ENCODE peak calls at places on chromosomes 4 and X, in seven cellular contexts. One of them, this sample, is unnamed.
A peak's percentile ranks its signal among the peaks of the same experiment; 100 is the strongest.

GRCh38 chr4:171924761-171925376 is 111.7 kb downstream of the GALNTL6 start:
- DNase-seq in foreskin fibroblast: no peak
- DNase-seq in small intestine: no peak
- DNase-seq in adipocyte: no peak
- DNase-seq in IMR-90: no peak
- DNase-seq in uterus: no peak
- DNase-seq in ovary: no peak
- DNase-seq in this sample: no peak

GRCh38 chrX:134542485-134542884 is 82.5 kb downstream of the HPRT1 start:
- DNase-seq in foreskin fibroblast: peak; percentile 67
- DNase-seq in small intestine: no peak
- DNase-seq in adipocyte: peak; percentile 62
- DNase-seq in IMR-90: peak; percentile 70
- DNase-seq in uterus: no peak
- DNase-seq in ovary: peak; percentile 64
- DNase-seq in this sample: no peak

GRCh38 chr4:158793021-158793420 is 24.2 kb downstream of the FNIP2 start:
- DNase-seq in foreskin fibroblast: no peak
- DNase-seq in small intestine: no peak
- DNase-seq in adipocyte: no peak
- DNase-seq in IMR-90: no peak
- DNase-seq in uterus: no peak
- DNase-seq in ovary: no peak
- DNase-seq in this sample: no peak

GRCh38 chr4:2141022-2141761 is 82.1 kb downstream of the NAT8L start:
- DNase-seq in foreskin fibroblast: no peak
- DNase-seq in small intestine: no peak
- DNase-seq in adipocyte: no peak
- DNase-seq in IMR-90: no peak
- DNase-seq in uterus: no peak
- DNase-seq in ovary: no peak
- DNase-seq in this sample: no peak

GRCh38 chrX:82589410-82589809 is 918.7 kb upstream of the POU3F4 start:
- DNase-seq in foreskin fibroblast: no peak
- DNase-seq in small intestine: no peak
- DNase-seq in adipocyte: no peak
- DNase-seq in IMR-90: no peak
- DNase-seq in uterus: no peak
- DNase-seq in ovary: no peak
- DNase-seq in this sample: no peak

GRCh38 chr4:65861993-65862392 is 191.7 kb upstream of the EPHA5 start:
- DNase-seq in foreskin fibroblast: no peak
- DNase-seq in small intestine: no peak
- DNase-seq in adipocyte: no peak
- DNase-seq in IMR-90: no peak
- DNase-seq in uterus: no peak
- DNase-seq in ovary: no peak
- DNase-seq in this sample: no peak

GRCh38 chrX:143536176-143536575 is 18.9 kb upstream of the SPANXN3 start:
- DNase-seq in foreskin fibroblast: no peak
- DNase-seq in small intestine: peak; percentile 0
- DNase-seq in adipocyte: no peak
- DNase-seq in IMR-90: no peak
- DNase-seq in uterus: no peak
- DNase-seq in ovary: no peak
- DNase-seq in this sample: no peak

GRCh38 chr4:4880492-4880891 is 21.0 kb downstream of the MSX1 start:
- DNase-seq in foreskin fibroblast: peak; percentile 42
- DNase-seq in small intestine: no peak
- DNase-seq in adipocyte: peak; percentile 45
- DNase-seq in IMR-90: no peak
- DNase-seq in uterus: no peak
- DNase-seq in ovary: no peak
- DNase-seq in this sample: no peak

GRCh38 chr4:14575919-14576318 is 426.4 kb upstream of the CPEB2 start:
- DNase-seq in foreskin fibroblast: no peak
- DNase-seq in small intestine: no peak
- DNase-seq in adipocyte: no peak
- DNase-seq in IMR-90: no peak
- DNase-seq in uterus: no peak
- DNase-seq in ovary: no peak
- DNase-seq in this sample: no peak

GRCh38 chrX:37350034-37350365 is 836 bp downstream of the PRRG1 start:
- DNase-seq in foreskin fibroblast: peak; percentile 39
- DNase-seq in small intestine: peak; percentile 59
- DNase-seq in adipocyte: peak; percentile 39
- DNase-seq in IMR-90: peak; percentile 31
- DNase-seq in uterus: no peak
- DNase-seq in ovary: no peak
- DNase-seq in this sample: no peak

GRCh38 chr4:4323705-4324534 is 33.9 kb downstream of the ZBTB49 start:
- DNase-seq in foreskin fibroblast: no peak
- DNase-seq in small intestine: no peak
- DNase-seq in adipocyte: no peak
- DNase-seq in IMR-90: peak; percentile 36
- DNase-seq in uterus: no peak
- DNase-seq in ovary: no peak
- DNase-seq in this sample: no peak

GRCh38 chr4:14022428-14022827 is 394.9 kb upstream of the BOD1L1 start:
- DNase-seq in foreskin fibroblast: peak; percentile 65
- DNase-seq in small intestine: peak; percentile 19
- DNase-seq in adipocyte: no peak
- DNase-seq in IMR-90: peak; percentile 50
- DNase-seq in uterus: no peak
- DNase-seq in ovary: no peak
- DNase-seq in this sample: no peak

GRCh38 chr4:128846063-128846462 is 36.6 kb downstream of the JADE1 start:
- DNase-seq in foreskin fibroblast: no peak
- DNase-seq in small intestine: no peak
- DNase-seq in adipocyte: no peak
- DNase-seq in IMR-90: no peak
- DNase-seq in uterus: no peak
- DNase-seq in ovary: no peak
- DNase-seq in this sample: no peak

GRCh38 chr4:152021788-152022438 is 261.1 kb upstream of the GATB start:
- DNase-seq in foreskin fibroblast: no peak
- DNase-seq in small intestine: no peak
- DNase-seq in adipocyte: no peak
- DNase-seq in IMR-90: no peak
- DNase-seq in uterus: no peak
- DNase-seq in ovary: no peak
- DNase-seq in this sample: no peak

GRCh38 chr4:4985844-4986243 is 33.4 kb downstream of the CYTL1 start:
- DNase-seq in foreskin fibroblast: peak; percentile 14
- DNase-seq in small intestine: no peak
- DNase-seq in adipocyte: peak; percentile 16
- DNase-seq in IMR-90: no peak
- DNase-seq in uterus: no peak
- DNase-seq in ovary: no peak
- DNase-seq in this sample: no peak

GRCh38 chr4:32172086-32172485 is 1451.9 kb downstream of the PCDH7 start:
- DNase-seq in foreskin fibroblast: peak; percentile 18
- DNase-seq in small intestine: no peak
- DNase-seq in adipocyte: no peak
- DNase-seq in IMR-90: no peak
- DNase-seq in uterus: no peak
- DNase-seq in ovary: no peak
- DNase-seq in this sample: no peak

GRCh38 chr4:89829470-89830138 is 7.4 kb downstream of the SNCA start:
- DNase-seq in foreskin fibroblast: peak; percentile 39
- DNase-seq in small intestine: no peak
- DNase-seq in adipocyte: peak; percentile 30
- DNase-seq in IMR-90: no peak
- DNase-seq in uterus: no peak
- DNase-seq in ovary: no peak
- DNase-seq in this sample: no peak

GRCh38 chr4:1503583-1504471 is 97.6 kb upstream of the NKX1-1 start:
- DNase-seq in foreskin fibroblast: no peak
- DNase-seq in small intestine: no peak
- DNase-seq in adipocyte: no peak
- DNase-seq in IMR-90: no peak
- DNase-seq in uterus: peak; percentile 7
- DNase-seq in ovary: peak; percentile 23
- DNase-seq in this sample: no peak

GRCh38 chr4:127479031-127479622 is 153.6 kb upstream of the INTU start:
- DNase-seq in foreskin fibroblast: peak; percentile 67
- DNase-seq in small intestine: peak; percentile 10
- DNase-seq in adipocyte: peak; percentile 77
- DNase-seq in IMR-90: peak; percentile 52
- DNase-seq in uterus: no peak
- DNase-seq in ovary: no peak
- DNase-seq in this sample: no peak

GRCh38 chr4:145618210-145618911 is 824 bp upstream of the MMAA start:
- DNase-seq in foreskin fibroblast: peak; percentile 37
- DNase-seq in small intestine: peak; percentile 17
- DNase-seq in adipocyte: peak; percentile 65
- DNase-seq in IMR-90: no peak
- DNase-seq in uterus: no peak
- DNase-seq in ovary: peak; percentile 45
- DNase-seq in this sample: peak; percentile 30

DNA sequence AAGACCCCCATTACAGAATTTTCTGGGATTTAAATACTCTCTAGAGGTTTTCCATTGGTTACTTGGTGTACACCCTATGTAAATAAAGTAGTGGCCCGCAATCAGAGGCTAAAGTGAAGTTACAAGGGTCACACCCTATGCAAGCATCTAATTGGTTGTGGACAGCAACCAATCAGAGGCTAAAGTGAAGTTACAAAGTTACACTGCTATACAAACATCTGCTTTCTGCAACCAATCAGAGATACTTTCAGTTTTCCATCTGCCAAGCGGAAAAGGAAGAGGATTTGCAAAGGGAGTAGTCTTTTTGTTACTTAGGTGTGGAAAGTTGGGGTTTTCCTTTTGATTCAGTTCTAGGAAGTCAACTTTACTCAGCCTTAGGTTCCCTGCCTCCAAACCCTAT is 2.0 kb upstream of the ATRX start:
- DNase-seq in foreskin fibroblast: peak; percentile 50
- DNase-seq in small intestine: peak; percentile 86
- DNase-seq in adipocyte: no peak
- DNase-seq in IMR-90: peak; percentile 14
- DNase-seq in uterus: no peak
- DNase-seq in ovary: no peak
- DNase-seq in this sample: peak; percentile 61
- H3K4me3 ChIP-seq in foreskin fibroblast: no peak overlapping the region
- H3K4me3 ChIP-seq in small intestine: no peak overlapping the region
- H3K4me3 ChIP-seq in adipocyte: peak overlapping the region; percentile 70
- H3K4me3 ChIP-seq in IMR-90: no peak overlapping the region
- H3K4me3 ChIP-seq in uterus: no peak overlapping the region
- H3K4me3 ChIP-seq in ovary: peak overlapping the region; percentile 16
- H3K4me3 ChIP-seq in this sample: no peak overlapping the region

GRCh38 chr4:8591114-8591513 is 1.5 kb upstream of the CPZ start:
- DNase-seq in foreskin fibroblast: no peak
- DNase-seq in small intestine: no peak
- DNase-seq in adipocyte: no peak
- DNase-seq in IMR-90: no peak
- DNase-seq in uterus: no peak
- DNase-seq in ovary: peak; percentile 39
- DNase-seq in this sample: no peak

GRCh38 chr4:8591626-8592365 is 769 bp upstream of the CPZ start:
- DNase-seq in foreskin fibroblast: no peak
- DNase-seq in small intestine: no peak
- DNase-seq in adipocyte: no peak
- DNase-seq in IMR-90: no peak
- DNase-seq in uterus: no peak
- DNase-seq in ovary: peak; percentile 43
- DNase-seq in this sample: no peak

GRCh38 chr4:8594097-8595038 is 1.8 kb downstream of the CPZ start:
- DNase-seq in foreskin fibroblast: peak; percentile 84
- DNase-seq in small intestine: peak; percentile 53
- DNase-seq in adipocyte: peak; percentile 94
- DNase-seq in IMR-90: peak; percentile 72
- DNase-seq in uterus: peak; percentile 75
- DNase-seq in ovary: peak; percentile 73
- DNase-seq in this sample: peak; percentile 58

GRCh38 chr4:8593268-8594096 is 917 bp downstream of the CPZ start:
- DNase-seq in foreskin fibroblast: no peak
- DNase-seq in small intestine: no peak
- DNase-seq in adipocyte: peak; percentile 33
- DNase-seq in IMR-90: no peak
- DNase-seq in uterus: no peak
- DNase-seq in ovary: peak; percentile 70
- DNase-seq in this sample: no peak

GRCh38 chr4:8592366-8593267 is at the start of gene CPZ:
- DNase-seq in foreskin fibroblast: peak; percentile 60
- DNase-seq in small intestine: no peak
- DNase-seq in adipocyte: peak; percentile 89
- DNase-seq in IMR-90: peak; percentile 50
- DNase-seq in uterus: peak; percentile 39
- DNase-seq in ovary: peak; percentile 91
- DNase-seq in this sample: no peak
- H3K4me3 ChIP-seq in foreskin fibroblast: peak within 1 kb of the TSS; percentile 80
- H3K4me3 ChIP-seq in small intestine: no peak within 1 kb of the TSS
- H3K4me3 ChIP-seq in adipocyte: peak within 1 kb of the TSS; percentile 78
- H3K4me3 ChIP-seq in IMR-90: peak within 1 kb of the TSS; percentile 66
- H3K4me3 ChIP-seq in uterus: peak within 1 kb of the TSS; percentile 45
- H3K4me3 ChIP-seq in ovary: peak within 1 kb of the TSS; percentile 45
- H3K4me3 ChIP-seq in this sample: no peak within 1 kb of the TSS

DNA sequence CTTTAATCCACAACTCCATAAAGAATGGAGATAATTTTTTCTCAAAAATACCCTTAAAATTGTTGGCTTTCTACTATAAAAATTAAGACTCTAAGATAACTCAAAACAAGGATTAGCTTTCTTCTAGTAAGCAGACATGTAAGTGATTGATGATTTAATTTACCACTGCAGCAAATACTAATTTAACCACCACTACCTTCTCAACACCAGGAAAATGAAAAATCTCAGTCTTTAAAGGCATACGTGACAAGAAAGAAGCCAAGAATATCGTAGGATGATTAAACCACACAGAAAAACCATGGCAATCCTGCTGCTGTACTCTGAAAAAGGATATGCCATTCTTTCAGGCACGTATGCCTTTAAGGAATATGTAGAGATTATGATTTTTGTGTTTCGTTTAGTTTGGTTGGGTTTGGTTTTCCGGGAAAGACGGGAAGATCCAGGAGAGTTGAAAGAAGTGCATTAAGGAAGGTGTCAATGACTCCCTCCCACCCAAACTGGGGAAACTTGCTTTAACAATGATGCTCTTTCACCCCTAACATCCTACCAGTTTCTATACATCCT is 881 bp downstream of the LRCH2 start:
- DNase-seq in foreskin fibroblast: peak; percentile 31
- DNase-seq in small intestine: no peak
- DNase-seq in adipocyte: peak; percentile 20
- DNase-seq in IMR-90: no peak
- DNase-seq in uterus: no peak
- DNase-seq in ovary: no peak
- DNase-seq in this sample: no peak
- H3K4me3 ChIP-seq in foreskin fibroblast: peak overlapping the region; percentile 69
- H3K4me3 ChIP-seq in small intestine: no peak overlapping the region
- H3K4me3 ChIP-seq in adipocyte: peak overlapping the region; percentile 80
- H3K4me3 ChIP-seq in IMR-90: peak overlapping the region; percentile 89
- H3K4me3 ChIP-seq in uterus: peak overlapping the region; percentile 58
- H3K4me3 ChIP-seq in ovary: peak overlapping the region; percentile 49
- H3K4me3 ChIP-seq in this sample: peak overlapping the region; percentile 28

GRCh38 chrX:78652971-78653822 is 5.9 kb downstream of the RTL3 start:
- DNase-seq in foreskin fibroblast: peak; percentile 80
- DNase-seq in small intestine: peak; percentile 12
- DNase-seq in adipocyte: peak; percentile 53
- DNase-seq in IMR-90: peak; percentile 85
- DNase-seq in uterus: no peak
- DNase-seq in ovary: no peak
- DNase-seq in this sample: no peak

GRCh38 chrX:78655642-78656041 is 3.5 kb downstream of the RTL3 start:
- DNase-seq in foreskin fibroblast: no peak
- DNase-seq in small intestine: no peak
- DNase-seq in adipocyte: no peak
- DNase-seq in IMR-90: no peak
- DNase-seq in uterus: no peak
- DNase-seq in ovary: no peak
- DNase-seq in this sample: no peak

GRCh38 chrX:78650906-78651437 is 8.2 kb downstream of the RTL3 start:
- DNase-seq in foreskin fibroblast: peak; percentile 68
- DNase-seq in small intestine: peak; percentile 21
- DNase-seq in adipocyte: peak; percentile 56
- DNase-seq in IMR-90: peak; percentile 73
- DNase-seq in uterus: no peak
- DNase-seq in ovary: no peak
- DNase-seq in this sample: no peak
- H3K4me3 ChIP-seq in foreskin fibroblast: no peak overlapping the region
- H3K4me3 ChIP-seq in small intestine: no peak overlapping the region
- H3K4me3 ChIP-seq in adipocyte: no peak overlapping the region
- H3K4me3 ChIP-seq in IMR-90: no peak overlapping the region
- H3K4me3 ChIP-seq in uterus: no peak overlapping the region
- H3K4me3 ChIP-seq in ovary: no peak overlapping the region
- H3K4me3 ChIP-seq in this sample: no peak overlapping the region